ENCODE peak calls at places on chromosomes 16 and 17, in six cellular contexts. E is SK-N-SH, F is GM12878, N is HepG2, V is H1, I is K562. W is an unnamed sample.

GRCh38 chr17:36148559-36149295 is 27.7 kb downstream of the TBC1D3B start:
- DNase-seq in E (peak), F (peak), N (peak), V (peak), I (peak), W (peak)

GRCh38 chr16:79628501-79628975 is 28.0 kb upstream of the MAF start:
- DNase-seq in E (no peak), F (peak), N (no peak), V (no peak), I (no peak), W (no peak)

GRCh38 chr17:65121368-65121767 is 15.8 kb upstream of the RGS9 start:
- DNase-seq in E (no peak), F (no peak), N (no peak), V (no peak), I (no peak), W (no peak)

GRCh38 chr16:81928975-81929374 is 82.3 kb downstream of the SDR42E1 start:
- DNase-seq in E (no peak), F (no peak), N (no peak), V (peak), I (peak), W (no peak)

GRCh38 chr17:39002991-39003715 is 36.0 kb upstream of the FBXO47 start:
- DNase-seq in E (no peak), F (no peak), N (no peak), V (no peak), I (peak), W (no peak)

GRCh38 chr16:85048921-85049562 is 21.4 kb downstream of the KIAA0513 start:
- DNase-seq in E (no peak), F (no peak), N (no peak), V (no peak), I (peak), W (no peak)

GRCh38 chr17:60527701-60528100 is 1.7 kb upstream of the APPBP2 start:
- DNase-seq in E (no peak), F (no peak), N (no peak), V (no peak), I (no peak), W (no peak)

GRCh38 chr16:75074920-75075687 is 41.5 kb downstream of the LDHD start:
- DNase-seq in E (no peak), F (peak), N (no peak), V (no peak), I (peak), W (no peak)

GRCh38 chr17:77273397-77274136 is 132.8 kb downstream of the SEC14L1 start:
- DNase-seq in E (peak), F (no peak), N (no peak), V (no peak), I (no peak), W (no peak)

GRCh38 chr17:3944485-3945388 is 19.5 kb downstream of the ATP2A3 start:
- DNase-seq in E (peak), F (no peak), N (no peak), V (peak), I (peak), W (peak)

GRCh38 chr17:67245694-67246397 is 850 bp upstream of the HELZ start:
- DNase-seq in E (peak), F (no peak), N (peak), V (no peak), I (peak), W (no peak)

GRCh38 chr16:67979955-67980678 is at the start of gene DPEP3:
- DNase-seq in E (peak), F (no peak), N (no peak), V (peak), I (no peak), W (no peak)

GRCh38 chr17:48645639-48646182 is 19.6 kb upstream of the HOXB9 start:
- DNase-seq in E (peak), F (no peak), N (no peak), V (no peak), I (no peak), W (no peak)

GRCh38 chr17:48643697-48644012 is 17.5 kb upstream of the HOXB9 start:
- DNase-seq in E (no peak), F (no peak), N (no peak), V (no peak), I (no peak), W (no peak)

GRCh38 chr17:48644159-48644558 is 18.0 kb upstream of the HOXB9 start:
- DNase-seq in E (peak), F (no peak), N (no peak), V (no peak), I (no peak), W (no peak)

GRCh38 chr17:48646183-48647102 is 20.3 kb upstream of the HOXB9 start:
- DNase-seq in E (peak), F (no peak), N (no peak), V (peak), I (peak), W (peak)

DNA sequence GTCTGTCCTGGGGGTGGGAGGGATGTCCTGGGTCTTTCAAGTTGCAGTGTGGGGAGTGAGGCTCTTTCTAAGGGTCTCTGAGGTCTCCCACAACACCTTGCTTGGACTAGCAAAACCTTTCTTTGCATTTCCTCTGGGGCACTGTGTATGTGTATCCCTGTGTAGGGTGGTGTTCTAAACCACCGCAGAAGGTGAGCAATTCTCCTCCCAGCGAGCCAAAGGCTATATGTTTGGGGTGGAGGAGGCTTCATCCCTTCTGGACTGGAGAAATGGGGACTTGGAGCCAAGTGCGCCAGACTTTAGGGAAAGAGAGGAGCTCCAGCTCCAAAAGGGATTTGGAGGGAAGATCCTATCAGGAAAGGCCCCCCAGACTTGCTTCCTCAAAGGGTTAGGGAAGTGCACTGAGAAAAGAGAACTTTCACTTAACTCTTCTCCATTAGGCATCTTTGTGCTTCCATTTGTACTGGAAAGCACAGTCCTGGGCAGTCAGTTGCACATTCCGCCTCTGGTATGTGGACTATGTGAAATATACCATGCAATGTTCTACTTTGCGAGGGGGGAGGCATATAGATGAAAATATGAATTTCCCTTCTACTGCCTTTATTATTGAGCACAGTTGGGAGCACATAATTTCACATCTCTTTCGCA is 18.9 kb upstream of the HOXB9 start:
- DNase-seq in E (peak), F (no peak), N (no peak), V (no peak), I (no peak), W (no peak)
- TF ChIP-seq SIN3A in E (no peak), F (no peak), N (no peak), V (no peak), I (no peak), W (no peak)

DNA sequence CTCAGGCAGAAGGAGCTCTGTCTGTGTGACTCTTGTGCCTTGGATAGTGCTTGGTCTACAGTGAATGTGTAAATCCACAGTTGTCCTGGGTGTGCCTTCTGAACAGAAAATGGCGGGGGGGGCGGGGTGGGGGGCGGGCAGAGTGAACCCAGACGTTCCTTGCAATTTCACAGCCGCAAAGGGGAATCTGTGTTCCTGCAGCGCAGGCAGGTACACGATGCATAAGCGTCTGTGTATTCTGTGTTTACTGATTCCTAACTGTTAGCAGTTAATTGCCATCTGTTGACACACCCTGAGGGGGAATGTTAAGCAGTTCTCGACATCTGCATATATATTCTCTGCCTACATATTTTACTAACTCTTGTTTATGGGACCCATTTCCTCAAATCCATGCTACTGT is 123.5 kb upstream of the ZFHX3 start:
- DNase-seq in E (peak), F (no peak), N (no peak), V (no peak), I (no peak), W (no peak)
- H3K4me2 ChIP-seq in E (peak), F (no peak), N (no peak), V (no peak), I (no peak), W (no peak)

GRCh38 chr16:23987443-23987842 is 151.7 kb downstream of the PRKCB start:
- DNase-seq in E (no peak), F (peak), N (no peak), V (no peak), I (no peak), W (no peak)
- TF ChIP-seq SIN3A in E (no peak), F (no peak), N (no peak), V (no peak), I (no peak), W (no peak)

DNA sequence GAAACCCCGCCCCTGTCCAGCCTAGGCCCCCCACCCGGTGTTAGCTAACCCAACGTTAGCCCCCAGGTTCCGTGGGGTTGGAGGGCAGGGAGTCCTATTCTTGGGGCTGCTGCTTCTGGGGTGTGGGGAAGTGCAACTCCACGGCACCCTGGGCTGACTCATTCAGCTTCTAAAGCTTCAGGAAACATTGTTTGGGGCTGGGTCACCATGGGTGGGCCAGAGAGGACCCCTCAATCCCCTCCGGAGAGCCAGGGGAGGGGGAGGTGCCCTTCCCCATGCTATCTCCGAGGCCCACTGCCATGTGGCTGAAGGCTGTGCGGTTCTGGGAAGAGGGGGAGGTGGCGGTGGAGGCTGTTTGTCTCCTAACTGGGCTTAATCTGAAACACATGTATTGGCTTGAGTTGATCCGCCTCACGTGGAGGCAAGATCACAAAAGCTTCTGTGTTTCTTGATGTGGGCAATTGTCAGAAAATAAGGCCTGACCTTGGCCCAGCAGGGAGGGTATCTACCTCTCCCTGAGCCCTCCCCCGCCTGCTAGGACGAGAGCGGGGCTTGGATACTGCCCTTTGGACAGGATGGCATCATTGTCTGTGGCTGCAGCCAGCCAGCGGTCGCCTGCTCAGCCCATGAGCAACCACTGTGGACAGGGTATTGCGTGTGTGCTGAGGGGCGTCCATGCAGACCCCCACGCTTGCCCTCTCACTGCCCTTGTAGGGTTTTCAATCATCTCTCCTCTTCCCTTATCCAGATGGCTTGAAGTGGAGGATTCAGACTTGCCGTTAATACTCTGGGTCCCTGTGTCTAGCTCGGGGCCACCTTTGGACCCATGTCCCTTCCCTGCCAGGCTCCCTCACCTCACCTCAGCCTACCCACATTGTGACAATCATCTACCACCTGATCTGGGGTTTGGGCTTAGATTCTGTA is 1.3 kb downstream of the SERPINF1 start:
- DNase-seq in E (peak), F (no peak), N (peak), V (peak), I (peak), W (no peak)
- H3K4me2 ChIP-seq in E (peak), F (no peak), N (peak), V (peak), I (peak), W (no peak)

GRCh38 chr16:2973605-2974318 is 4.6 kb downstream of the PAQR4 start:
- DNase-seq in E (no peak), F (no peak), N (no peak), V (no peak), I (no peak), W (no peak)

GRCh38 chr16:2973081-2973480 is 3.9 kb downstream of the PAQR4 start:
- DNase-seq in E (no peak), F (no peak), N (no peak), V (no peak), I (no peak), W (no peak)

GRCh38 chr16:2971134-2971984 is 2.2 kb downstream of the PAQR4 start:
- DNase-seq in E (no peak), F (no peak), N (no peak), V (no peak), I (no peak), W (no peak)

GRCh38 chr16:2970563-2970962 is 1.4 kb downstream of the PAQR4 start:
- DNase-seq in E (no peak), F (no peak), N (no peak), V (no peak), I (peak), W (no peak)

DNA sequence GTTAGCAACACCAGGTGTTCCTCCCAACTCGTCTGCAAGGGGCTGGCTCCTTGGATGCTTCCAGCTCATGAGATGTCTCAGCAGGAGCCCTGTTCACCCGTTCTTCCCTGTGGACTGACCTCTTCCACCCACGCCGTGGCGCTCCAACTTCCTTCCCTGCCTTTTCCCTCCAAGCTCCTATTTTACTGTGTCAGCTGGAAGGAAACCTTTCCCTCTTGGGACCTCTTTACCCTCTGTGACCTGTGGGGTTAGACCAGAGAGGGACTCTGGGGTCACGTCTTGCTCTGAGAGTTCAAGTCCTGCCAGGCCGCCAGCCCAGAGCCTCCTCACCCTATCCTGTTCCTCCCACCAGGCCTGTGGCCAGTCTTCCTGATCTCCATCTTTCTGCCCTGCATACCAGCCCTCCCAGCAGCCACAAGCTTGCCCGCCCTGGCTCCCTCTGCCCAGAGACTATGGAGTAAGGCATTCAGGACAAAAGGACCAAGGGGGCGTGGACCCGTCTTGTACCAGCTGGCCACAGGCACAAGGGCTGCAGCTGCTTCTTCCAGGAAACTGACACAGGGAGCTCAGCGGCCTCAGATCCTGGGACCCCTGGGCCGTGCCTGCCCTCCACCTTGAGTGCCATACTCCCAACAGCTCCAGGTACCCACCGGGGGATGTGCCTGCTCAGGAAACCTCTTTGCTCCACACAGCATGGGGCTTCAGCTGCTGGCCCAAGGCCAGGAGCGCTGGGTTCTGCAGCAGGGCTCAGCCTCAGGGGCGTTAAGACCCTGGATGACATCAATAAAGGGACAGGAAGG is 3.0 kb downstream of the PAQR4 start:
- DNase-seq in E (no peak), F (no peak), N (no peak), V (no peak), I (peak), W (no peak)
- TF ChIP-seq SIN3A in E (no peak), F (no peak), N (no peak), V (no peak), I (no peak), W (no peak)

DNA sequence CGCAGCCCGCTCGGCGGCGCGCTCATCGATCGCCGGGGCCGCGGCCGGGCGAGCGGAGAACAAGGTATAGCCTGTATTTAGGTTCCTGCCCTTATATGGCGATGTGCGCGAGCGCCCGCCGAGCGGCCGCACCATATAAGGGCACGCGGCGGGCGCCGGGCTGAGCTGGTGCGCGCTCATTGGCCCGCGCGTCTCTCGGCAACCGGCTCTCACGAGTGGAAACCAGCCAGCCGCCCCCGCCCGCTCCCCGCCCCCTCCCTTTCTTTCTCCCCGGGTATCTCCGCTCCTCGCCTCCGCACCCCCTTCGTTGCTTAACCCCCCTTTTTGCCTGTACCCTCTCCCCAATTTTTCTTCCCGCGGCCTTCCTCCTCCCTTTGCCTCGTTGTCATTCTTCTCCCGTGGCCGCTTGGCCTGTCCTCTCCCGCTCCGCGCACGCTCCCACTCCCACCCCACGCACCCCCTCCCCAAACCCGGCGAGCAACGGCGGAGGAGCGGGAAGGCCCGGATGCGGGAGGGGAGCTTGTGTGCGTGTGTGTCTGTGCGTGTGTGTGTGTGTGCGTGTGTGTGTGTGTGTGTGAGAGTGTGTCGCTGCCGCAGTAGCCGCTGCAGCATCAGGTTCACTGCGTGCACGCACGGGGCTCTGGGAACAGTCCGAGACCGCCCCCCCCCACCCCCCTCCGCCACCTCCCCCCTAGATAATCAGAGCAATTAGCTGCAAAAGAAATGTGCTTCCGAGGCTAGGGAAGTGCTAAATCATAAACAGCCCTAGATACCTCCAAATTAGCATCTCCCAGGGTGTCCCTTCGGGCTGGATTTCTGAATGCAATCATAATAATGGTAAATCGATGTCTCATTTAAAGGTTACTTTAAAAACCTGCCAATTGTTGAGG is 13.5 kb upstream of the CBX8 start:
- DNase-seq in E (peak), F (no peak), N (peak), V (peak), I (peak), W (peak)
- H3K4me2 ChIP-seq in E (peak), F (peak), N (peak), V (peak), I (peak), W (peak)

DNA sequence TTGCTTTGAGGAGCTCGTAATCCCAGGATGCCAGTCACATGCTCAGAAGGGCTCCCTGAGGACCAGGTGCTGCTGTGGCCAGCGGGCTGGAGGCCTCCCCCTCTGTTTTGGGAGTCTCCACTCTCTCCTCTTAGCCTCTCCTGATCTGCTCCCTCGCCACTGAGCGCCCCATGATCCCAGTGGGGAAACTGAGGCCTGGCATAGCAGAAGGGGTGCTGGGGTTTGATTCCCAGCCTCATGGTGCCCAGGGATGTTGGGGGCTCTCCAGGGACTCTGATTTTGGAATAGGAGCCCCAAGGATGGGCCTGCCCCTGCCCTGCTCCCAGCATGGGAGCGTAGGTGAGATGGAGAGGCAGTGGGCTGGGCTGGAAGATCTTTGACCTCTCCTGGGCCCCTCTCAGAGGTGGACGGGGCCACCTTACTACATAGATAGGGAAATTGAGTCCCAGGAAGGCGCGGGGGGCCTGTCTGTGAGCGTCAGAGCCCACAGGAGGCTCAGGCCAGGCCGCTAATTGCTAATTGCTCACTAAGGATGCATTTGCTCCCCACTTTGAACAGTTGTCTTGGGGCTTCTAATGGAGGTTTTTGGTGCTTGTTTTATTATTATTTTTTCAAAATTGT is 525 bp upstream of the ADCY7 start:
- DNase-seq in E (no peak), F (no peak), N (no peak), V (no peak), I (no peak), W (no peak)
- TF ChIP-seq SIN3A in E (no peak), F (no peak), N (no peak), V (no peak), I (no peak), W (no peak)

GRCh38 chr16:6970171-6970857 is 362.3 kb upstream of the RBFOX1 start:
- DNase-seq in E (no peak), F (no peak), N (no peak), V (no peak), I (no peak), W (no peak)
- H3K4me2 ChIP-seq in E (no peak), F (no peak), N (no peak), V (no peak), I (no peak), W (no peak)

GRCh38 chr16:70775399-70775798 is 25.6 kb downstream of the VAC14 start:
- DNase-seq in E (no peak), F (no peak), N (no peak), V (no peak), I (no peak), W (no peak)
- TF ChIP-seq SIN3A in E (no peak), F (no peak), N (no peak), V (no peak), I (no peak), W (no peak)

W was measured in HCT116.